ENCODE peak calls at places on chromosomes 13 and 19, in four cellular contexts. E is SK-N-SH, K is K562, F is GM12878. D is an unnamed sample.

GRCh38 chr19:518292-519231 is 11.3 kb downstream of the TPGS1 start:
- DNase-seq in F (no peak), K (peak), E (no peak), D (peak)

GRCh38 chr13:40673061-40673397 is 6.6 kb upstream of the FOXO1 start:
- DNase-seq in E (no peak), F (no peak), K (no peak), D (no peak)

GRCh38 chr19:35498984-35499383 is 8.7 kb upstream of the KRTDAP start:
- DNase-seq in F (no peak), K (no peak), E (no peak), D (no peak)

GRCh38 chr19:50003810-50004419 is 21.3 kb downstream of the VRK3 start:
- DNase-seq in F (peak), E (no peak), K (peak), D (no peak)

GRCh38 chr19:5235458-5236219 is 105.0 kb downstream of the PTPRS start:
- DNase-seq in K (no peak), E (no peak), F (no peak), D (no peak)

GRCh38 chr19:41802770-41803169 is 6.4 kb downstream of the CEACAM3 start:
- DNase-seq in K (no peak), F (no peak), E (no peak), D (no peak)

GRCh38 chr13:110376120-110376519 is 69.0 kb downstream of the COL4A2 start:
- DNase-seq in K (no peak), E (peak), F (no peak), D (no peak)

GRCh38 chr19:2412449-2412848 is 14.9 kb downstream of the TIMM13 start:
- DNase-seq in E (no peak), K (no peak), F (no peak), D (no peak)

GRCh38 chr19:42081584-42082258 is 5.8 kb downstream of the ZNF574 start:
- DNase-seq in K (no peak), E (peak), F (no peak), D (no peak)

GRCh38 chr19:29525901-29526729 is at the start of gene VSTM2B:
- DNase-seq in K (no peak), F (no peak), E (peak), D (peak)

GRCh38 chr13:21053231-21053630 is 8.2 kb downstream of the LATS2 start:
- DNase-seq in E (no peak), K (no peak), F (no peak), D (no peak)

GRCh38 chr13:22926176-22927007 is 254.4 kb upstream of the SGCG start:
- DNase-seq in F (no peak), E (no peak), K (peak), D (peak)

GRCh38 chr13:89457977-89458376 is 1786.8 kb downstream of the SLITRK5 start:
- DNase-seq in K (no peak), E (no peak), F (no peak), D (no peak)

GRCh38 chr13:20461481-20461859 is 64.2 kb downstream of the CRYL1 start:
- DNase-seq in K (no peak), E (no peak), F (no peak), D (no peak)

GRCh38 chr19:50377051-50377441 is 789 bp downstream of the NR1H2 start:
- DNase-seq in K (peak), F (no peak), E (peak), D (peak)

GRCh38 chr13:23870356-23871146 is 18.6 kb downstream of the MIPEP start:
- DNase-seq in K (no peak), E (no peak), F (no peak), D (no peak)

GRCh38 chr19:49116544-49116943 is 2.4 kb downstream of the LIN7B start:
- DNase-seq in K (no peak), E (no peak), F (no peak), D (no peak)

GRCh38 chr19:1102407-1103106 is 1.2 kb upstream of the GPX4 start:
- DNase-seq in K (no peak), E (no peak), F (peak), D (no peak)

GRCh38 chr13:43493496-43494000 is 293.2 kb downstream of the ENOX1 start:
- DNase-seq in F (no peak), E (no peak), K (no peak), D (no peak)

GRCh38 chr13:110396913-110397379 is 89.9 kb downstream of the COL4A2 start:
- DNase-seq in K (no peak), F (no peak), E (no peak), D (no peak)

GRCh38 chr19:16216744-16217670 is 19.3 kb downstream of the AP1M1 start:
- DNase-seq in K (no peak), E (peak), F (no peak), D (no peak)

GRCh38 chr13:32737111-32737571 is 150.9 kb downstream of the PDS5B start:
- DNase-seq in F (peak), E (no peak), K (no peak), D (no peak)

GRCh38 chr19:7393459-7393858 is 44.7 kb downstream of the ARHGEF18 start:
- DNase-seq in K (no peak), E (no peak), F (no peak), D (no peak)

GRCh38 chr19:16417660-16418596 is 53.8 kb downstream of the EPS15L1 start:
- DNase-seq in E (peak), F (no peak), K (peak), D (peak)

GRCh38 chr19:56491399-56491798 is 14.3 kb upstream of the ZNF667 start:
- DNase-seq in K (no peak), F (no peak), E (no peak), D (no peak)

GRCh38 chr13:41917641-41918040 is 43.3 kb downstream of the VWA8 start:
- DNase-seq in E (no peak), F (no peak), K (no peak), D (no peak)

GRCh38 chr13:25973085-25973484 is 78.7 kb downstream of the SHISA2 start:
- DNase-seq in K (no peak), E (no peak), F (no peak), D (no peak)

GRCh38 chr19:7395793-7396192 is 47.1 kb downstream of the ARHGEF18 start:
- DNase-seq in E (no peak), K (no peak), F (no peak), D (no peak)

GRCh38 chr13:55727683-55728082 is 1413.0 kb upstream of the PRR20A start:
- DNase-seq in K (no peak), F (no peak), E (no peak), D (no peak)

GRCh38 chr13:107202371-107203023 is 634.6 kb upstream of the ARGLU1 start:
- DNase-seq in E (no peak), F (no peak), K (no peak), D (no peak)

GRCh38 chr19:55257461-55258411 is 1.1 kb downstream of the PPP6R1 start:
- DNase-seq in E (peak), F (no peak), K (peak), D (no peak)

GRCh38 chr13:106373989-106374572 is 161.4 kb downstream of the EFNB2 start:
- DNase-seq in K (no peak), E (no peak), F (peak), D (no peak)

GRCh38 chr19:38145627-38146026 is 78.4 kb downstream of the DPF1 start:
- DNase-seq in E (no peak), F (no peak), K (no peak), D (no peak)

GRCh38 chr13:88649855-88650254 is 978.7 kb downstream of the SLITRK5 start:
- DNase-seq in E (no peak), K (no peak), F (no peak), D (no peak)

GRCh38 chr19:56441206-56441792 is 35.8 kb downstream of the ZNF667 start:
- DNase-seq in E (no peak), F (no peak), K (no peak), D (no peak)

GRCh38 chr19:46115396-46116109 is 8.9 kb downstream of the IGFL3 start:
- DNase-seq in F (peak), K (no peak), E (peak), D (no peak)

GRCh38 chr13:30805132-30805537 is 69.8 kb downstream of the ALOX5AP start:
- DNase-seq in F (no peak), K (no peak), E (no peak), D (no peak)

GRCh38 chr13:30806784-30807183 is 71.4 kb downstream of the ALOX5AP start:
- DNase-seq in K (no peak), E (no peak), F (no peak), D (no peak)

GRCh38 chr13:30807392-30807791 is 72.0 kb downstream of the ALOX5AP start:
- DNase-seq in K (no peak), E (no peak), F (no peak), D (no peak)

GRCh38 chr13:30804474-30804873 is 69.1 kb downstream of the ALOX5AP start:
- DNase-seq in F (no peak), E (peak), K (no peak), D (no peak)

GRCh38 chr13:30805603-30806011 is 70.3 kb downstream of the ALOX5AP start:
- DNase-seq in E (peak), F (no peak), K (no peak), D (no peak)
- TF ChIP-seq USF1 in E (no peak), F (no peak), K (no peak), D (no peak)

GRCh38 chr13:99865420-99865930 is 106.1 kb downstream of the ZIC5 start:
- DNase-seq in E (no peak), F (no peak), K (no peak), D (no peak)
- TF ChIP-seq USF1 in E (no peak), F (no peak), K (no peak), D (no peak)

DNA sequence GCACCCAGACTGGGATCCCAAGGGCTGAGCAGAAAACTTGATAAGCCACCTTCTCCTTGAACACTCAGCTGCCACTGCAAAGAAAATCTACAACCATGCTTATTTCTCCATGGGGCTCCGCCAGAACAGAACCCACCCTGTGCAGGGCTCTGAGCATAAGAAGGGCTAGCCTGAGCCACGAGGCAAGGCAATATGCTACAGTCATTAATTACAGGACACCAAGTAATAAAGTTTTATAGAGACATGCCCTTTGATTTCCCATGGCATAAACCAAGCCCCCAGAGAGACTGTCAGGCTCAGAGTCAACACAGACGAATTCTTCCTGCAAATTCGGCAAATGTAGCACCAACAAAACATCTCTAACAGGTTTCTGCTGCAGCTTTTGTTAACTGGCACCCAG is 5.7 kb downstream of the PEPD start:
- DNase-seq in E (no peak), F (no peak), K (no peak), D (no peak)
- TF ChIP-seq USF1 in E (no peak), F (no peak), K (no peak), D (no peak)

GRCh38 chr13:51026016-51026415 is 85.1 kb downstream of the C13orf42 start:
- DNase-seq in F (no peak), K (no peak), E (no peak), D (no peak)
- TF ChIP-seq USF1 in F (no peak), K (no peak), E (no peak), D (no peak)